ENCODE peak calls at places on chromosomes 1 and 21, in five cellular contexts. D, X, L, J and H are unnamed samples. For H3K4me1 and H3K9me3, the result is how much of the 10 kb centered on the place peaks cover.

GRCh38 chr21:38277501-38278111 is 20.8 kb downstream of the KCNJ15 start:
- DNase-seq in D (no peak), X (peak), L (no peak), J (no peak), H (no peak)

GRCh38 chr1:150109567-150109966 is 40.1 kb upstream of the PLEKHO1 start:
- DNase-seq in D (peak), X (no peak), L (no peak), J (no peak), H (no peak)

GRCh38 chr21:32424674-32425073 is 12.2 kb downstream of the EVA1C start:
- DNase-seq in D (no peak), X (no peak), L (no peak), J (no peak), H (no peak)

GRCh38 chr1:940121-941026 is 16.7 kb downstream of the SAMD11 start:
- DNase-seq in D (no peak), X (peak), L (no peak), J (no peak), H (peak)

GRCh38 chr21:34644815-34645214 is 24.0 kb upstream of the CLIC6 start:
- DNase-seq in D (no peak), X (no peak), L (no peak), J (no peak), H (peak)

GRCh38 chr1:152663098-152663497 is at the start of gene LCE2D:
- DNase-seq in D (no peak), X (no peak), L (no peak), J (no peak), H (no peak)

GRCh38 chr1:27519341-27520258 is 29.6 kb upstream of the WASF2 start:
- DNase-seq in D (no peak), X (peak), L (no peak), J (no peak), H (peak)

GRCh38 chr1:99674115-99674514 is 28.2 kb downstream of the PALMD start:
- DNase-seq in D (no peak), X (no peak), L (no peak), J (no peak), H (no peak)

GRCh38 chr1:232508161-232508661 is 121.7 kb downstream of the SIPA1L2 start:
- DNase-seq in D (no peak), X (no peak), L (no peak), J (no peak), H (no peak)

GRCh38 chr1:7993593-7994479 is 32.3 kb downstream of the ERRFI1 start:
- DNase-seq in D (no peak), X (no peak), L (no peak), J (no peak), H (no peak)

GRCh38 chr1:1431845-1432565 is 3.5 kb upstream of the VWA1 start:
- DNase-seq in D (no peak), X (peak), L (no peak), J (peak), H (no peak)

GRCh38 chr1:159012495-159012894 is 2.8 kb downstream of the IFI16 start:
- DNase-seq in D (peak), X (no peak), L (peak), J (no peak), H (peak)

GRCh38 chr1:178684542-178685000 is 40.5 kb upstream of the RALGPS2 start:
- DNase-seq in D (no peak), X (no peak), L (no peak), J (peak), H (no peak)

GRCh38 chr1:3702990-3703728 is 49.1 kb upstream of the CCDC27 start:
- DNase-seq in D (no peak), X (no peak), L (no peak), J (peak), H (no peak)

GRCh38 chr1:208036177-208036808 is 125.4 kb upstream of the CD34 start:
- DNase-seq in D (no peak), X (no peak), L (no peak), J (no peak), H (peak)

GRCh38 chr1:14738235-14738634 is 139.8 kb downstream of the KAZN start:
- DNase-seq in D (no peak), X (no peak), L (no peak), J (no peak), H (peak)

GRCh38 chr1:15038232-15039016 is 115.1 kb upstream of the TMEM51 start:
- DNase-seq in D (no peak), X (no peak), L (no peak), J (peak), H (no peak)

GRCh38 chr1:3898994-3899775 is 887 bp downstream of the C1orf174 start:
- DNase-seq in D (no peak), X (no peak), L (no peak), J (no peak), H (peak)

GRCh38 chr1:17427696-17428660 is 11.5 kb downstream of the RCC2 start:
- DNase-seq in D (no peak), X (no peak), L (no peak), J (no peak), H (peak)

GRCh38 chr1:117312453-117313138 is 54.7 kb upstream of the MAN1A2 start:
- DNase-seq in D (peak), X (no peak), L (peak), J (peak), H (peak)

GRCh38 chr1:179823693-179824092 is 53.9 kb downstream of the TOR1AIP2 start:
- DNase-seq in D (no peak), X (no peak), L (no peak), J (no peak), H (no peak)

GRCh38 chr1:202711949-202712635 is 1.8 kb upstream of the SYT2 start:
- DNase-seq in D (no peak), X (no peak), L (no peak), J (no peak), H (no peak)

GRCh38 chr1:63124666-63125191 is 197.6 kb upstream of the FOXD3 start:
- DNase-seq in D (no peak), X (no peak), L (no peak), J (no peak), H (no peak)

GRCh38 chr1:35452086-35452485 is 105.1 kb downstream of the KIAA0319L start:
- DNase-seq in D (no peak), X (peak), L (no peak), J (peak), H (no peak)

GRCh38 chr1:68600049-68600661 is 103.3 kb upstream of the DEPDC1 start:
- DNase-seq in D (no peak), X (no peak), L (no peak), J (no peak), H (no peak)

GRCh38 chr1:167499106-167499505 is 19.2 kb downstream of the CD247 start:
- DNase-seq in D (no peak), X (no peak), L (no peak), J (no peak), H (no peak)

GRCh38 chr1:201361652-201362504 is 15.6 kb downstream of the TNNT2 start:
- DNase-seq in D (no peak), X (peak), L (no peak), J (no peak), H (peak)

GRCh38 chr1:223716302-223716862 is 4.0 kb downstream of the CAPN2 start:
- DNase-seq in D (peak), X (no peak), L (peak), J (no peak), H (peak)

GRCh38 chr1:2108213-2108876 is 58.1 kb downstream of the PRKCZ start:
- DNase-seq in D (no peak), X (peak), L (no peak), J (no peak), H (no peak)

GRCh38 chr1:199746985-199747384 is 280.5 kb upstream of the NR5A2 start:
- DNase-seq in D (no peak), X (no peak), L (no peak), J (no peak), H (no peak)

GRCh38 chr1:185636848-185637247 is 97.3 kb upstream of the HMCN1 start:
- DNase-seq in D (no peak), X (no peak), L (no peak), J (no peak), H (no peak)

GRCh38 chr1:167899253-167899681 is 14.7 kb downstream of the ADCY10 start:
- DNase-seq in D (no peak), X (peak), L (no peak), J (no peak), H (no peak)

GRCh38 chr1:209454340-209455014 is 129.0 kb upstream of the CAMK1G start:
- DNase-seq in D (no peak), X (no peak), L (no peak), J (no peak), H (no peak)

GRCh38 chr1:156371553-156372264 is 2.7 kb downstream of the RHBG start:
- DNase-seq in D (no peak), X (peak), L (no peak), J (no peak), H (peak)

GRCh38 chr1:228035844-228036243 is 29.0 kb downstream of the WNT3A start:
- DNase-seq in D (no peak), X (peak), L (no peak), J (no peak), H (no peak)

GRCh38 chr1:171741872-171742576 is at the start of gene VAMP4:
- DNase-seq in D (peak), X (peak), L (peak), J (peak), H (peak)

GRCh38 chr1:63665824-63666223 is 72.6 kb downstream of the PGM1 start:
- DNase-seq in D (no peak), X (no peak), L (no peak), J (no peak), H (no peak)

GRCh38 chr1:22141493-22141892 is 1.4 kb downstream of the WNT4 start:
- DNase-seq in D (no peak), X (no peak), L (no peak), J (no peak), H (no peak)
- H3K4me3 ChIP-seq in D (no peak), X (no peak), L (no peak), J (peak), H (no peak)

DNA sequence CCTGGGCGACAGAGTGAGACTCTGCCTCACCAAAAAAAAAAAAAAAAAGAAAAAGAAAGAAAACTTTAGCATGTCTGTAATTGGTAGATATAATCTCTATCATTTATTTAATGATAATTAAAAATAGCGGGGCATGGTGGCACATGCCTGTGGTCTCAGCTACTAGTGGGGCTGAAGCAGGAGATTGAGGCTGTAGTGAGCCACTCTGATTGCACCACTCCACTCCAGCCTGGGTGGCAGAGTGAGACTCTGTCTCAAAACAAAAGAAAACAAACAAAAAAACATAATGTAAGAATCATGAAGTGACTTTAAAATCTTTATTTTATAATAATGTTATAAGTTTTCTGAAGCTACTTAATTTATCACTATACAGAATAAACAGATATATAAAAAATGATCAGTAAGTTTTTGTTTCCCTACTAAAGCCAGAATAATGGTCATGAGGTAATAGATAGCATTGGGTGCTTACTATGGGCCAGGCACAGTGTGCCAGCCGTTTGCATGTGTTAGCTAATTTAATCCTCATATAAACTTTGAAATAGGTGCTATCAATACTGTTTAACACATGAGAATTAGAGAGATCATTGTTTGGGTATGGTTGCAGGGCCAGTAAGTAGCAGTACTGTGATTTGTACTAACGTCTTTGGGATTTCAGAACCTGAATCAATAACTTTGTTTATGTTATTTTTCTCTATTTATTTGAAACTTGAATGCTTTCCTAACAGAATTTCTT is 23.8 kb downstream of the CLIC4 start:
- DNase-seq in D (no peak), X (no peak), L (no peak), J (no peak), H (no peak)
- H3K4me1 ChIP-seq in D (under half), X (under half), L (under half), J (under half), H (under half)

DNA sequence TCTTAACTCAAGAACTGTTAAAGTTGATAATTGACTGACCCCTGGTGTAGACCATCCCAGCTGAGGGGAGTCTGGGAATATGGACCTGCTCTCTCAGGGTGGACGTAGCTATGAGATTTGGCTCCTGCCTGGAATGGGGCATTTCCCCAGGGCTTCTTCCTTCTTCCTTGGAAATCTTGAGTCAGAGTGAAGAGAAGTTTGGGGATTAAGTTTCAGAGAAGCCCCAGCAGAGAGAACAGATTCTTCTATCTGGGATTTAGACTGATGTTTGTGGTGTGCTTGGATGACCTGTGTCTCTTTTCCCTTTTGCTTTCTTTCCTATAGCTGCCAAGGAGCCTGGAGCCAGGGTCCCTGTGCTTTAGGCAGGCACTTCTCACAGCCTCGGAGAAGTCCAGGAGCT is 13.2 kb downstream of the AKR1A1 start:
- DNase-seq in D (no peak), X (no peak), L (no peak), J (no peak), H (no peak)
- H3K9me3 ChIP-seq in D (under half), X (under half), L (under half), J (under half), H (under half)

GRCh38 chr21:36297555-36297937 is 22.5 kb upstream of the MORC3 start:
- DNase-seq in D (no peak), X (no peak), L (no peak), J (no peak), H (no peak)
- H3K4me3 ChIP-seq in D (peak), X (no peak), L (peak), J (no peak), H (no peak)

GRCh38 chr1:243716901-243717300 is 133.1 kb downstream of the AKT3 start:
- DNase-seq in D (no peak), X (no peak), L (no peak), J (no peak), H (no peak)

GRCh38 chr1:243715285-243715684 is 134.8 kb downstream of the AKT3 start:
- DNase-seq in D (no peak), X (no peak), L (no peak), J (no peak), H (no peak)

GRCh38 chr1:243719476-243719875 is 130.6 kb downstream of the AKT3 start:
- DNase-seq in D (no peak), X (no peak), L (no peak), J (no peak), H (no peak)

GRCh38 chr1:243718893-243719292 is 131.2 kb downstream of the AKT3 start:
- DNase-seq in D (no peak), X (no peak), L (no peak), J (peak), H (no peak)

DNA sequence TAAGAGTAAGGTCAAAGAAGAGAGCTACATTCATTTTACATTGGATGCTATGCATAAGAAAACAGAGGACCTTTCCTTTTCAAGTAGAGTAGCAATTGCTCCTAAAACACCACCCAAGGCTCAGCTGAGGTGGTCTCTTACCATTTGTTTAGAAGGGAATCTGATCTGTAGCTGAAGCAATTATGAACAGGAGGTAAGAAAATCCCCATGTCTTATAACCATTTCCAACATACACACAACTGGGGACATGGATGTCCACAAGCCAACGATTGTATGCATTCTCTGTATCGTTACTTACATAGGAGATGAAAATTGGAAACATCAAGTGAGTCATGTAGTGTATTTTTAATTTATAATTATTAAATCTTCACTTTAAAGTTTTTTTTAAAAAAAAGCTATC is 132.0 kb downstream of the AKT3 start:
- DNase-seq in D (no peak), X (no peak), L (no peak), J (no peak), H (no peak)
- H3K4me1 ChIP-seq in D (under half), X (under half), L (under half), J (under half), H (under half)

DNA sequence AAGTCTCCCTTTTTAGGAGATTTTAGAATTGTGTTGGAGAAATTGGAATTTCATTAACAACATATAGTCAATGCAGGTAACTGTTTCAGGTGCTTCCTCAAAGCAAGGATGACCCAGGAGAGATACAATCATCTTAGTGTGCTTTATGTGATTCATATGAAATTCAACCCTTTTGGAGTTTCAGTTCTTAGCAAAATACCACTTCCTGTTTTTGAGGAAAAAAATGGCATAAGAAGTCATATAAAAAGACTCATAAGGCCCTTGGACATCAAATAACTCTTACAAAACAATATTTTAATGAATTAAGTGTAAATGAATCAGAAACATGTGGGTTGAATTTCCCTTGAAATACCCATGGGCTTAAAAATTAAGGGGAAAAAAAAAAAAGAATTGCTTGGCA is 926.6 kb downstream of the LTN1 start:
- DNase-seq in D (no peak), X (no peak), L (no peak), J (no peak), H (no peak)
- H3K9me3 ChIP-seq in D (under half), X (under half), L (under half), J (under half), H (under half)

GRCh38 chr1:90835661-90836344 is 118.7 kb upstream of the BARHL2 start:
- DNase-seq in D (no peak), X (peak), L (no peak), J (no peak), H (no peak)
- H3K4me3 ChIP-seq in D (peak), X (peak), L (no peak), J (no peak), H (no peak)